ENCODE peak calls at places on chromosomes 4 and X, in seven cellular contexts. O, L, R, V, E, I and N are unnamed samples.
A peak's percentile ranks its signal among the peaks of the same experiment; 100 is the strongest.

GRCh38 chr4:155684892-155685550 is 18.4 kb downstream of the GUCY1A1 start:
- DNase-seq in O (no peak), L (no peak), R (no peak), V (no peak), E (no peak), I (no peak), N (no peak)

GRCh38 chrX:12153741-12154140 is 15.5 kb downstream of the FRMPD4 start:
- DNase-seq in O (no peak), L (no peak), R (no peak), V (no peak), E (no peak), I (no peak), N (no peak)

GRCh38 chrX:54640721-54641120 is 110.7 kb downstream of the GNL3L start:
- DNase-seq in O (no peak), L (no peak), R (peak; percentile 3), V (no peak), E (no peak), I (no peak), N (no peak)

GRCh38 chrX:54030329-54030728 is 13.9 kb downstream of the PHF8 start:
- DNase-seq in O (no peak), L (no peak), R (no peak), V (no peak), E (no peak), I (no peak), N (no peak)

GRCh38 chr4:152843476-152844107 is 63.8 kb downstream of the ARFIP1 start:
- DNase-seq in O (no peak), L (no peak), R (no peak), V (no peak), E (no peak), I (no peak), N (no peak)

GRCh38 chr4:139809207-139810157 is 143.9 kb downstream of the MGST2 start:
- DNase-seq in O (no peak), L (no peak), R (no peak), V (no peak), E (no peak), I (no peak), N (no peak)

GRCh38 chrX:71492086-71493065 is 40.5 kb upstream of the OGT start:
- DNase-seq in O (no peak), L (peak; percentile 31), R (peak; percentile 38), V (peak; percentile 4), E (no peak), I (peak; percentile 63), N (peak; percentile 28)

GRCh38 chrX:13483773-13484172 is 85.6 kb upstream of the EGFL6 start:
- DNase-seq in O (no peak), L (no peak), R (no peak), V (no peak), E (no peak), I (no peak), N (no peak)

GRCh38 chrX:10755477-10756334 is 135.3 kb upstream of the MID1 start:
- DNase-seq in O (no peak), L (peak; percentile 59), R (peak; percentile 60), V (no peak), E (no peak), I (no peak), N (no peak)

GRCh38 chr4:89203902-89204301 is 92.6 kb downstream of the TIGD2 start:
- DNase-seq in O (no peak), L (no peak), R (no peak), V (no peak), E (no peak), I (no peak), N (no peak)

GRCh38 chr4:124641715-124642380 is 70.7 kb downstream of the ANKRD50 start:
- DNase-seq in O (no peak), L (peak; percentile 37), R (peak; percentile 11), V (no peak), E (no peak), I (no peak), N (no peak)

GRCh38 chr4:42865572-42866189 is 26.8 kb upstream of the GRXCR1 start:
- DNase-seq in O (peak; percentile 4), L (peak; percentile 41), R (peak; percentile 55), V (no peak), E (peak; percentile 61), I (peak; percentile 28), N (peak; percentile 37)

GRCh38 chr4:141543176-141543575 is 93.2 kb upstream of the IL15 start:
- DNase-seq in O (no peak), L (no peak), R (no peak), V (no peak), E (no peak), I (no peak), N (no peak)

GRCh38 chrX:101057095-101057714 is 5.3 kb upstream of the TRMT2B start:
- DNase-seq in O (no peak), L (peak; percentile 45), R (no peak), V (no peak), E (no peak), I (peak; percentile 55), N (peak; percentile 33)

GRCh38 chr4:100022792-100023222 is 72.7 kb upstream of the H2AZ1 start:
- DNase-seq in O (no peak), L (no peak), R (peak; percentile 51), V (no peak), E (no peak), I (no peak), N (no peak)

GRCh38 chr4:79042079-79042674 is 102.9 kb upstream of the PAQR3 start:
- DNase-seq in O (no peak), L (peak; percentile 46), R (peak; percentile 31), V (no peak), E (no peak), I (peak; percentile 29), N (no peak)

GRCh38 chr4:109574443-109574850 is 14.4 kb downstream of the MCUB start:
- DNase-seq in O (no peak), L (no peak), R (peak; percentile 24), V (no peak), E (no peak), I (no peak), N (no peak)

GRCh38 chr4:151530783-151531182 is 121.8 kb downstream of the FHIP1A start:
- DNase-seq in O (no peak), L (no peak), R (no peak), V (no peak), E (no peak), I (no peak), N (no peak)

GRCh38 chr4:56977321-56978012 is at the start of gene NOA1:
- DNase-seq in O (peak; percentile 95), L (peak; percentile 97), R (peak; percentile 94), V (peak; percentile 96), E (peak; percentile 98), I (peak; percentile 94), N (peak; percentile 93)

GRCh38 chr4:121408-122084 is 2.8 kb upstream of the ZNF718 start:
- DNase-seq in O (no peak), L (no peak), R (no peak), V (no peak), E (no peak), I (no peak), N (peak; percentile 18)